ENCODE peak calls at places on chromosomes 13 and 19, in five cellular contexts. W, A, T, D and Y are unnamed samples.
A peak's percentile ranks its signal among the peaks of the same experiment; 100 is the strongest.

GRCh38 chr19:28504139-28504538 is 708.8 kb downstream of the UQCRFS1 start:
- DNase-seq in A (no peak), D (no peak), T (no peak), W (no peak), Y (no peak)

GRCh38 chr19:54160182-54160811 is 776 bp upstream of the LENG1 start:
- DNase-seq in D (no peak), A (peak; percentile 80), T (peak; percentile 57), W (no peak), Y (no peak)

GRCh38 chr13:27405521-27406134 is 18.8 kb upstream of the GTF3A start:
- DNase-seq in T (no peak), W (no peak), A (no peak), D (no peak), Y (no peak)

GRCh38 chr19:1755467-1756155 is 2.3 kb downstream of the ONECUT3 start:
- DNase-seq in T (no peak), A (peak; percentile 51), W (no peak), D (no peak), Y (no peak)

GRCh38 chr13:111341886-111342285 is 21.4 kb downstream of the TEX29 start:
- DNase-seq in W (no peak), T (no peak), A (no peak), D (peak; percentile 18), Y (no peak)

GRCh38 chr19:45643024-45643926 is 4.1 kb upstream of the EML2 start:
- DNase-seq in A (peak; percentile 91), W (peak; percentile 92), D (peak; percentile 87), T (peak; percentile 61), Y (peak; percentile 96)

GRCh38 chr19:54461201-54462071 is 2.1 kb downstream of the LENG9 start:
- DNase-seq in D (no peak), W (no peak), T (peak; percentile 54), A (peak; percentile 83), Y (no peak)

GRCh38 chr19:2374808-2375207 is 14.7 kb downstream of the TMPRSS9 start:
- DNase-seq in D (no peak), W (no peak), A (no peak), T (no peak), Y (no peak)

GRCh38 chr13:34044041-34044440 is 226.1 kb downstream of the RFC3 start:
- DNase-seq in W (no peak), T (no peak), A (no peak), D (no peak), Y (no peak)

GRCh38 chr19:40274585-40275544 is 10.3 kb downstream of the AKT2 start:
- DNase-seq in W (no peak), D (no peak), T (no peak), A (no peak), Y (no peak)

GRCh38 chr19:40279120-40279551 is 6.0 kb downstream of the AKT2 start:
- DNase-seq in A (peak; percentile 90), W (no peak), T (peak; percentile 38), D (no peak), Y (peak; percentile 65)

GRCh38 chr19:40279761-40280607 is 5.2 kb downstream of the AKT2 start:
- DNase-seq in D (no peak), T (no peak), A (peak; percentile 68), W (no peak), Y (no peak)

GRCh38 chr19:40278361-40279045 is 6.6 kb downstream of the AKT2 start:
- DNase-seq in T (no peak), D (no peak), A (peak; percentile 55), W (no peak), Y (no peak)

GRCh38 chr19:40277356-40277755 is 7.8 kb downstream of the AKT2 start:
- DNase-seq in A (no peak), D (no peak), W (no peak), T (no peak), Y (no peak)
- H3K4me1 ChIP-seq in A (peaks cover 41% of the 10 kb centered on the region), D (peaks cover 39% of the 10 kb centered on the region), W (peaks cover 9% of the 10 kb centered on the region), T (peaks cover 25% of the 10 kb centered on the region), Y (peaks cover 40% of the 10 kb centered on the region)

GRCh38 chr13:24746618-24747247 is 17.2 kb upstream of the RNF17 start:
- DNase-seq in D (no peak), A (no peak), T (no peak), W (no peak), Y (no peak)
- H3K4me3 ChIP-seq in D (no peak overlapping the region), A (no peak overlapping the region), T (no peak overlapping the region), W (no peak overlapping the region), Y (no peak overlapping the region)

DNA sequence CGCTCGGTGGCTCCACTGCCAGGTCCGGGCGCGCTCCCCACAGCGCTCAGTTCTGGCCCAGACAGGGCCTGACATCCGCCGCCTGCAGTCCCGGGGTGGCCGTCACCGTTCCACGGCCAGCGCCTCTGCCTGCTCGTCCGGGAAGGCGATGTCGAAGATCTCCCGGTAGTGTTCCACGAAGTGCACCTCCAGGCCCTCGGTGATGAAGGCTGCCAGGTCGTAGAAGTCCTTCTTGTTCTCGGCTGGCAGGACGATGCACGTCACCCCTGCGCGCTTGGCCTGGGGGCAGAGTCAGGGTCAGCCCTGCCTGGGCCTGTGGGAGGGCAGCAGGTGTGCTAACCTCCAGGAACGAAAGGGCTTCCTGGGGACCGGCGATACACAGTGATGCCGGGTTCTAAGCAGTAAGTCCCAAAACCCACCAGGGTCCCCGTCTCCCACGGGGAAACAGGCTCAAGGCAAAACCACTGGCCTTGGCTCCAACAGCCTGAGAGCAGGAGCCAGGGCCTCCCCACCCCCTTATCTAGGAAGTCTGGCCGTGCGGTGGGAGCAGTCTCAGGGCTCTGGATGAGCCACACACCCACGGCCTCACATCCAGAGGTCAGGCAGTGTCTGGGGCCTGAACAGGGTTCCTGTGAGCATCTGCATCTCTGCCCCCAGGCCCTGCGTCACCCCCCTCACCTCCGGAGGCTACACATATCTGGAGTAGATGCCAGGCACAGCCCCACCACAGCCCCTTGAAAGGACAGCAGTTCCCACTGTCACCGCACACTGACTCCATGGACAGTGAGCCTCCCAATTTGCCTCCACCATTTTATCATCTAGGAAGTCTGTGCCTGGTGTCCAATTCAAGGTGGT is 2.1 kb downstream of the RPL36 start:
- DNase-seq in D (no peak), T (peak; percentile 11), A (peak; percentile 83), W (no peak), Y (no peak)
- H3K36me3 ChIP-seq in D (peaks cover 5% of the 10 kb centered on the region), T (peaks cover 59% of the 10 kb centered on the region), A (peaks cover 9% of the 10 kb centered on the region), W (no peaks in the 10 kb centered on the region), Y (peaks cover 5% of the 10 kb centered on the region)

DNA sequence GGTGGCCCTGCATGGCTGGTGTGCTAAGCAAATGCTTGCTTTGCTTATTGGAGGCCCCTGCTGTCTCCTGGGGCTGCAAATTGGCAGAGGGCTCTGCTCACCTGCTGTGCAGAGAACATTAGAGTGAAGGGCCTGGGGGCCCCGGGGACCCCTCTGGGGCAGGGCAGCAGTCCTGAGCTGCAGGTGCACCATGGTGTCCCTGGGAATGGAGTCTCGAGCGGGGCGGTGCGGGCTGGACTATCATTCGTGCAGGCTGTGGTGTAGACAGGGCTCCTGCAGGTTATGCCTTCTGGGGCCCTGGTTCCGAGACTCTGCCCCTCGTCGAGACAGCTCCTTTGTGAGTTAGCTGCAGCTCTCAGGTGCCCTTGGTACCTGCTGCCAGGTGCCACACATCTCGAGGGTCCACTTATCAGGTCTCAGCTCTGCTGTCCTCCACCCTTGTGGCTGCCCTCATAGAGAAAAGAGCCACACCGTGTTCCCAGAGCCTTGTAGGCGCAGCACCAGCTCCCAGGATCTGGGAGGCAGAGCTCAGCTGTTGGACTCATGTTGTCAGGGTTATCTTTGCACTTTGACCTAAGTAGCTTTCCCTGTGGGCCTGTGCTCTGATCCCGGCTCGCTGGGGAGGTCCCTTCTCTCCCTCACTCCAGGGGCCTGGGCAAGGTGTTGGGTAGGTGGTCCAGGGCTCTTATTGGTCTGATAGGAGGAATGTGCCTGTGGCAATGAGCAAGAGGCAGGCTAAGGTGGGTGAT is 58.0 kb upstream of the ZNF536 start:
- DNase-seq in T (no peak), D (no peak), A (peak; percentile 46), W (peak; percentile 42), Y (no peak)
- H3K4me1 ChIP-seq in T (no peaks in the 10 kb centered on the region), D (no peaks in the 10 kb centered on the region), A (no peaks in the 10 kb centered on the region), W (no peaks in the 10 kb centered on the region), Y (no peaks in the 10 kb centered on the region)

DNA sequence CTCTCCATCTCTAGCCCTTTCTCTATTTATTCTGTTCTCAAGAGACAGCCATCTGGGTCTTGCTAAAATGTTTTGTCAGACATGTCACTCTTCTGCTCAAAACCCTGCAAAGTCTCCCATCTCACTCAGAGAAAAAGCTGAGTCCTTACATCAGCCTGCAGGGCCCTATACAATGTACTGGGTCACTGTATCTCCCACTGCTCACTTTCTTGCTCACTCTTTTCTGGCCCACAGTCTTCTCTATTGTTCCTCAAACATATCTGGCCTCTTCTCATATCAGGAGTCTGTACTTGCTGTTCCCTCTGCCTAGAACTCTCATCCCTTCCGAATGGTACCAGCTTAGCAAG is 189.2 kb downstream of the ENOX1 start:
- DNase-seq in A (no peak), T (no peak), D (no peak), W (no peak), Y (no peak)
- H3K4me3 ChIP-seq in A (no peak overlapping the region), T (no peak overlapping the region), D (no peak overlapping the region), W (no peak overlapping the region), Y (no peak overlapping the region)